ENCODE peak calls at places on chromosomes 4 and X, in five cellular contexts. One of them, this sample, is unnamed.

GRCh38 chr4:70895405-70895804 is 6.8 kb upstream of the MOB1B start:
- DNase-seq in activated CD4-positive, alpha-beta T cell treated with anti-CD3 and anti-CD28 coated beads, Interleukin-2, amount 50 U/mL, for 4 hours: no peak
- DNase-seq in activated gamma-delta T cell treated with Interleukin-2 at 50 U/mL for 16 hours: no peak
- DNase-seq in 8988T: no peak
- DNase-seq in endothelial cell: no peak
- DNase-seq in this sample: no peak

GRCh38 chr4:140256335-140256734 is 102.4 kb upstream of the MAML3 start:
- DNase-seq in 8988T: no peak
- DNase-seq in endothelial cell: no peak
- DNase-seq in activated CD4-positive, alpha-beta T cell treated with anti-CD3 and anti-CD28 coated beads, Interleukin-2, amount 50 U/mL, for 4 hours: no peak
- DNase-seq in activated gamma-delta T cell treated with Interleukin-2 at 50 U/mL for 16 hours: no peak
- DNase-seq in this sample: no peak

GRCh38 chrX:66017659-66018170 is 22.2 kb downstream of the VSIG4 start:
- DNase-seq in endothelial cell: no peak
- DNase-seq in activated CD4-positive, alpha-beta T cell treated with anti-CD3 and anti-CD28 coated beads, Interleukin-2, amount 50 U/mL, for 4 hours: no peak
- DNase-seq in activated gamma-delta T cell treated with Interleukin-2 at 50 U/mL for 16 hours: no peak
- DNase-seq in 8988T: no peak
- DNase-seq in this sample: no peak

GRCh38 chrX:131792356-131792749 is 230.7 kb upstream of the STK26 start:
- DNase-seq in activated CD4-positive, alpha-beta T cell treated with anti-CD3 and anti-CD28 coated beads, Interleukin-2, amount 50 U/mL, for 4 hours: no peak
- DNase-seq in 8988T: no peak
- DNase-seq in activated gamma-delta T cell treated with Interleukin-2 at 50 U/mL for 16 hours: peak; percentile 87
- DNase-seq in endothelial cell: no peak
- DNase-seq in this sample: no peak

GRCh38 chrX:108439961-108440696 is 491 bp downstream of the COL4A5 start:
- DNase-seq in activated gamma-delta T cell treated with Interleukin-2 at 50 U/mL for 16 hours: no peak
- DNase-seq in endothelial cell: peak; percentile 17
- DNase-seq in activated CD4-positive, alpha-beta T cell treated with anti-CD3 and anti-CD28 coated beads, Interleukin-2, amount 50 U/mL, for 4 hours: no peak
- DNase-seq in 8988T: no peak
- DNase-seq in this sample: no peak

GRCh38 chr4:17468638-17469221 is 43.2 kb downstream of the QDPR start:
- DNase-seq in activated gamma-delta T cell treated with Interleukin-2 at 50 U/mL for 16 hours: no peak
- DNase-seq in endothelial cell: peak; percentile 36
- DNase-seq in 8988T: no peak
- DNase-seq in activated CD4-positive, alpha-beta T cell treated with anti-CD3 and anti-CD28 coated beads, Interleukin-2, amount 50 U/mL, for 4 hours: no peak
- DNase-seq in this sample: no peak

GRCh38 chrX:83829874-83830273 is 31.1 kb upstream of the CYLC1 start:
- DNase-seq in 8988T: no peak
- DNase-seq in endothelial cell: no peak
- DNase-seq in activated CD4-positive, alpha-beta T cell treated with anti-CD3 and anti-CD28 coated beads, Interleukin-2, amount 50 U/mL, for 4 hours: no peak
- DNase-seq in activated gamma-delta T cell treated with Interleukin-2 at 50 U/mL for 16 hours: no peak
- DNase-seq in this sample: no peak

GRCh38 chr4:132646186-132646585 is 502.9 kb upstream of the PCDH10 start:
- DNase-seq in activated gamma-delta T cell treated with Interleukin-2 at 50 U/mL for 16 hours: no peak
- DNase-seq in activated CD4-positive, alpha-beta T cell treated with anti-CD3 and anti-CD28 coated beads, Interleukin-2, amount 50 U/mL, for 4 hours: no peak
- DNase-seq in 8988T: no peak
- DNase-seq in endothelial cell: no peak
- DNase-seq in this sample: no peak

GRCh38 chr4:98905834-98906233 is 23.1 kb downstream of the EIF4E start:
- DNase-seq in endothelial cell: no peak
- DNase-seq in activated gamma-delta T cell treated with Interleukin-2 at 50 U/mL for 16 hours: no peak
- DNase-seq in 8988T: no peak
- DNase-seq in activated CD4-positive, alpha-beta T cell treated with anti-CD3 and anti-CD28 coated beads, Interleukin-2, amount 50 U/mL, for 4 hours: no peak
- DNase-seq in this sample: no peak

GRCh38 chr4:58723954-58724353 is 1613.8 kb upstream of the IGFBP7 start:
- DNase-seq in 8988T: no peak
- DNase-seq in endothelial cell: no peak
- DNase-seq in activated CD4-positive, alpha-beta T cell treated with anti-CD3 and anti-CD28 coated beads, Interleukin-2, amount 50 U/mL, for 4 hours: no peak
- DNase-seq in activated gamma-delta T cell treated with Interleukin-2 at 50 U/mL for 16 hours: no peak
- DNase-seq in this sample: no peak

GRCh38 chrX:470686-471085 is 84.0 kb upstream of the PPP2R3B start:
- DNase-seq in activated gamma-delta T cell treated with Interleukin-2 at 50 U/mL for 16 hours: no peak
- DNase-seq in endothelial cell: no peak
- DNase-seq in activated CD4-positive, alpha-beta T cell treated with anti-CD3 and anti-CD28 coated beads, Interleukin-2, amount 50 U/mL, for 4 hours: no peak
- DNase-seq in 8988T: no peak
- DNase-seq in this sample: no peak

GRCh38 chrX:89124985-89125384 is 378.0 kb downstream of the CPXCR1 start:
- DNase-seq in activated gamma-delta T cell treated with Interleukin-2 at 50 U/mL for 16 hours: no peak
- DNase-seq in endothelial cell: no peak
- DNase-seq in activated CD4-positive, alpha-beta T cell treated with anti-CD3 and anti-CD28 coated beads, Interleukin-2, amount 50 U/mL, for 4 hours: no peak
- DNase-seq in 8988T: no peak
- DNase-seq in this sample: no peak

GRCh38 chrX:43676960-43677582 is 21.0 kb downstream of the MAOA start:
- DNase-seq in endothelial cell: no peak
- DNase-seq in activated gamma-delta T cell treated with Interleukin-2 at 50 U/mL for 16 hours: no peak
- DNase-seq in activated CD4-positive, alpha-beta T cell treated with anti-CD3 and anti-CD28 coated beads, Interleukin-2, amount 50 U/mL, for 4 hours: no peak
- DNase-seq in 8988T: no peak
- DNase-seq in this sample: no peak

GRCh38 chrX:109270580-109271484 is 211.1 kb downstream of the GUCY2F start:
- DNase-seq in activated gamma-delta T cell treated with Interleukin-2 at 50 U/mL for 16 hours: no peak
- DNase-seq in 8988T: no peak
- DNase-seq in endothelial cell: no peak
- DNase-seq in activated CD4-positive, alpha-beta T cell treated with anti-CD3 and anti-CD28 coated beads, Interleukin-2, amount 50 U/mL, for 4 hours: no peak
- DNase-seq in this sample: no peak

GRCh38 chr4:118964891-118965411 is 76.3 kb downstream of the SYNPO2 start:
- DNase-seq in 8988T: no peak
- DNase-seq in activated CD4-positive, alpha-beta T cell treated with anti-CD3 and anti-CD28 coated beads, Interleukin-2, amount 50 U/mL, for 4 hours: no peak
- DNase-seq in endothelial cell: no peak
- DNase-seq in activated gamma-delta T cell treated with Interleukin-2 at 50 U/mL for 16 hours: no peak
- DNase-seq in this sample: no peak

GRCh38 chr4:95050980-95051688 is 293.4 kb downstream of the BMPR1B start:
- DNase-seq in activated CD4-positive, alpha-beta T cell treated with anti-CD3 and anti-CD28 coated beads, Interleukin-2, amount 50 U/mL, for 4 hours: no peak
- DNase-seq in 8988T: no peak
- DNase-seq in endothelial cell: no peak
- DNase-seq in activated gamma-delta T cell treated with Interleukin-2 at 50 U/mL for 16 hours: no peak
- DNase-seq in this sample: no peak

GRCh38 chr4:187302456-187302855 is 578.8 kb upstream of the FAT1 start:
- DNase-seq in activated gamma-delta T cell treated with Interleukin-2 at 50 U/mL for 16 hours: no peak
- DNase-seq in activated CD4-positive, alpha-beta T cell treated with anti-CD3 and anti-CD28 coated beads, Interleukin-2, amount 50 U/mL, for 4 hours: no peak
- DNase-seq in endothelial cell: no peak
- DNase-seq in 8988T: no peak
- DNase-seq in this sample: no peak

GRCh38 chrX:130216312-130216711 is 44.5 kb downstream of the RAB33A start:
- DNase-seq in endothelial cell: no peak
- DNase-seq in 8988T: no peak
- DNase-seq in activated gamma-delta T cell treated with Interleukin-2 at 50 U/mL for 16 hours: no peak
- DNase-seq in activated CD4-positive, alpha-beta T cell treated with anti-CD3 and anti-CD28 coated beads, Interleukin-2, amount 50 U/mL, for 4 hours: no peak
- DNase-seq in this sample: no peak

GRCh38 chr4:125750827-125751466 is 436.2 kb downstream of the FAT4 start:
- DNase-seq in activated gamma-delta T cell treated with Interleukin-2 at 50 U/mL for 16 hours: no peak
- DNase-seq in endothelial cell: peak; percentile 47
- DNase-seq in 8988T: no peak
- DNase-seq in activated CD4-positive, alpha-beta T cell treated with anti-CD3 and anti-CD28 coated beads, Interleukin-2, amount 50 U/mL, for 4 hours: no peak
- DNase-seq in this sample: no peak

GRCh38 chrX:70386240-70386639 is 36.9 kb upstream of the GDPD2 start:
- DNase-seq in activated CD4-positive, alpha-beta T cell treated with anti-CD3 and anti-CD28 coated beads, Interleukin-2, amount 50 U/mL, for 4 hours: no peak
- DNase-seq in endothelial cell: no peak
- DNase-seq in 8988T: no peak
- DNase-seq in activated gamma-delta T cell treated with Interleukin-2 at 50 U/mL for 16 hours: no peak
- DNase-seq in this sample: no peak

GRCh38 chr4:137543198-137543597 is 10.9 kb upstream of the PCDH18 start:
- DNase-seq in activated CD4-positive, alpha-beta T cell treated with anti-CD3 and anti-CD28 coated beads, Interleukin-2, amount 50 U/mL, for 4 hours: no peak
- DNase-seq in 8988T: no peak
- DNase-seq in endothelial cell: no peak
- DNase-seq in activated gamma-delta T cell treated with Interleukin-2 at 50 U/mL for 16 hours: no peak
- DNase-seq in this sample: no peak

GRCh38 chr4:120446051-120446567 is 379.5 kb upstream of the MAD2L1 start:
- DNase-seq in endothelial cell: no peak
- DNase-seq in activated CD4-positive, alpha-beta T cell treated with anti-CD3 and anti-CD28 coated beads, Interleukin-2, amount 50 U/mL, for 4 hours: no peak
- DNase-seq in activated gamma-delta T cell treated with Interleukin-2 at 50 U/mL for 16 hours: no peak
- DNase-seq in 8988T: no peak
- DNase-seq in this sample: no peak

GRCh38 chr4:25955705-25956104 is 41.7 kb downstream of the SMIM20 start:
- DNase-seq in activated CD4-positive, alpha-beta T cell treated with anti-CD3 and anti-CD28 coated beads, Interleukin-2, amount 50 U/mL, for 4 hours: no peak
- DNase-seq in activated gamma-delta T cell treated with Interleukin-2 at 50 U/mL for 16 hours: no peak
- DNase-seq in endothelial cell: no peak
- DNase-seq in 8988T: no peak
- DNase-seq in this sample: no peak

GRCh38 chr4:41532336-41532735 is 5.6 kb upstream of the LIMCH1 start:
- DNase-seq in endothelial cell: no peak
- DNase-seq in 8988T: no peak
- DNase-seq in activated CD4-positive, alpha-beta T cell treated with anti-CD3 and anti-CD28 coated beads, Interleukin-2, amount 50 U/mL, for 4 hours: no peak
- DNase-seq in activated gamma-delta T cell treated with Interleukin-2 at 50 U/mL for 16 hours: no peak
- DNase-seq in this sample: no peak

GRCh38 chrX:109840585-109840984 is 107.5 kb upstream of the ACSL4 start:
- DNase-seq in activated gamma-delta T cell treated with Interleukin-2 at 50 U/mL for 16 hours: no peak
- DNase-seq in endothelial cell: no peak
- DNase-seq in activated CD4-positive, alpha-beta T cell treated with anti-CD3 and anti-CD28 coated beads, Interleukin-2, amount 50 U/mL, for 4 hours: no peak
- DNase-seq in 8988T: no peak
- DNase-seq in this sample: no peak

GRCh38 chr4:2699534-2699933 is 56.6 kb downstream of the TNIP2 start:
- DNase-seq in endothelial cell: no peak
- DNase-seq in activated gamma-delta T cell treated with Interleukin-2 at 50 U/mL for 16 hours: no peak
- DNase-seq in 8988T: no peak
- DNase-seq in activated CD4-positive, alpha-beta T cell treated with anti-CD3 and anti-CD28 coated beads, Interleukin-2, amount 50 U/mL, for 4 hours: no peak
- DNase-seq in this sample: no peak

GRCh38 chrX:150942958-150943594 is 40.1 kb upstream of the HMGB3 start:
- DNase-seq in activated CD4-positive, alpha-beta T cell treated with anti-CD3 and anti-CD28 coated beads, Interleukin-2, amount 50 U/mL, for 4 hours: no peak
- DNase-seq in 8988T: no peak
- DNase-seq in endothelial cell: no peak
- DNase-seq in activated gamma-delta T cell treated with Interleukin-2 at 50 U/mL for 16 hours: no peak
- DNase-seq in this sample: no peak

GRCh38 chr4:169128902-169129301 is 118.8 kb upstream of the CBR4 start:
- DNase-seq in endothelial cell: no peak
- DNase-seq in activated CD4-positive, alpha-beta T cell treated with anti-CD3 and anti-CD28 coated beads, Interleukin-2, amount 50 U/mL, for 4 hours: no peak
- DNase-seq in 8988T: no peak
- DNase-seq in activated gamma-delta T cell treated with Interleukin-2 at 50 U/mL for 16 hours: no peak
- DNase-seq in this sample: no peak

GRCh38 chr4:17544205-17544604 is 29.2 kb downstream of the CLRN2 start:
- DNase-seq in activated CD4-positive, alpha-beta T cell treated with anti-CD3 and anti-CD28 coated beads, Interleukin-2, amount 50 U/mL, for 4 hours: no peak
- DNase-seq in endothelial cell: no peak
- DNase-seq in activated gamma-delta T cell treated with Interleukin-2 at 50 U/mL for 16 hours: no peak
- DNase-seq in 8988T: no peak
- DNase-seq in this sample: no peak

GRCh38 chr4:17324431-17324830 is 187.5 kb downstream of the QDPR start:
- DNase-seq in 8988T: no peak
- DNase-seq in endothelial cell: peak; percentile 50
- DNase-seq in activated gamma-delta T cell treated with Interleukin-2 at 50 U/mL for 16 hours: peak; percentile 55
- DNase-seq in activated CD4-positive, alpha-beta T cell treated with anti-CD3 and anti-CD28 coated beads, Interleukin-2, amount 50 U/mL, for 4 hours: peak; percentile 44
- DNase-seq in this sample: no peak

GRCh38 chrX:48779399-48779798 is 7.0 kb upstream of the GATA1 start:
- DNase-seq in activated CD4-positive, alpha-beta T cell treated with anti-CD3 and anti-CD28 coated beads, Interleukin-2, amount 50 U/mL, for 4 hours: no peak
- DNase-seq in endothelial cell: no peak
- DNase-seq in 8988T: no peak
- DNase-seq in activated gamma-delta T cell treated with Interleukin-2 at 50 U/mL for 16 hours: no peak
- DNase-seq in this sample: no peak